ENCODE peak calls at places on chromosomes 7 and 10, in eight cellular contexts. K is IMR-90; Z is heart left ventricle; H is H4; X is AG08395; R is amniotic epithelial cell; Y is astrocyte; G is stimulated activated naive CD4-positive, alpha-beta T cell. N is an unnamed sample.

GRCh38 chr7:152085116-152085515 is 59.6 kb downstream of the GALNT11 start:
- DNase-seq in K (no peak), Z (no peak), H (no peak), X (no peak), R (no peak), Y (no peak), G (no peak), N (no peak)

GRCh38 chr7:99615989-99616358 is 772 bp upstream of the ZSCAN25 start:
- DNase-seq in K (no peak), Z (no peak), H (no peak), X (no peak), R (no peak), Y (no peak), G (no peak), N (no peak)

GRCh38 chr7:142485617-142486226 is 227.9 kb upstream of the PRSS58 start:
- DNase-seq in K (no peak), Z (no peak), H (no peak), X (no peak), R (peak), Y (no peak), G (no peak), N (peak)

GRCh38 chr7:2729893-2730716 is 42.1 kb downstream of the AMZ1 start:
- DNase-seq in K (peak), Z (no peak), H (no peak), X (no peak), R (no peak), Y (peak), G (no peak), N (no peak)

GRCh38 chr10:58304099-58304633 is 30.6 kb upstream of the UBE2D1 start:
- DNase-seq in K (no peak), Z (no peak), H (no peak), X (no peak), R (no peak), Y (no peak), G (no peak), N (no peak)

GRCh38 chr10:48625013-48625412 is 20.1 kb upstream of the ARHGAP22 start:
- DNase-seq in K (peak), Z (no peak), H (no peak), X (peak), R (peak), Y (no peak), G (no peak), N (no peak)

GRCh38 chr7:132575987-132576722 is at the start of gene PLXNA4:
- DNase-seq in K (no peak), Z (peak), H (no peak), X (no peak), R (no peak), Y (peak), G (peak), N (no peak)

GRCh38 chr7:20343211-20343610 is 12.5 kb downstream of the ITGB8 start:
- DNase-seq in K (no peak), Z (no peak), H (no peak), X (no peak), R (no peak), Y (no peak), G (no peak), N (no peak)

GRCh38 chr10:45379891-45380540 is 6.0 kb downstream of the ALOX5 start:
- DNase-seq in K (no peak), Z (peak), H (no peak), X (no peak), R (no peak), Y (no peak), G (no peak), N (peak)

GRCh38 chr7:117296066-117296465 is 26.8 kb downstream of the WNT2 start:
- DNase-seq in K (no peak), Z (no peak), H (no peak), X (no peak), R (no peak), Y (no peak), G (no peak), N (no peak)

GRCh38 chr10:17125316-17125715 is 4.3 kb downstream of the CUBN start:
- DNase-seq in K (no peak), Z (no peak), H (no peak), X (no peak), R (no peak), Y (no peak), G (no peak), N (no peak)